ENCODE peak calls at places on chromosomes 2 and 18, in ten cellular contexts. W is NCI-H2107; L is sigmoid colon; K is activated CD4-positive, alpha-beta T cell treated with anti-CD3 and anti-CD28 coated beads for 48 hours; U is stimulated activated CD8-positive, alpha-beta memory T cell treated with anti-CD3 and anti-CD28 coated beads, Interleukin-15, amount 100 ng/mL, for 48 hours; R is GM06990; H is mucosa of gallbladder; O is brain microvascular endothelial cell; B is progenitor cell of endocrine pancreas; E is SHP77. F is an unnamed sample.

GRCh38 chr2:5125017-5125730 is 567.0 kb upstream of the SOX11 start:
- DNase-seq in K (no peak), R (no peak), L (no peak), W (peak; percentile 64), B (no peak), O (no peak), E (peak; percentile 59), H (no peak), U (no peak), F (peak; percentile 69)

GRCh38 chr2:25445464-25445863 is 103.7 kb upstream of the DNMT3A start:
- DNase-seq in L (no peak), U (no peak), H (no peak), B (no peak), W (no peak), R (no peak), E (no peak), O (no peak), K (no peak), F (no peak)

GRCh38 chr2:232901711-232902578 is 31.9 kb downstream of the SNORC start:
- DNase-seq in K (peak; percentile 79), H (no peak), O (peak; percentile 92), W (no peak), U (peak; percentile 49), L (no peak), B (no peak), E (no peak), R (no peak), F (no peak)

GRCh38 chr2:63872571-63873328 is 31.1 kb downstream of the UGP2 start:
- DNase-seq in L (no peak), H (no peak), E (no peak), K (no peak), B (no peak), U (no peak), W (no peak), R (no peak), O (no peak), F (no peak)

GRCh38 chr18:4284528-4284927 is 170.6 kb downstream of the DLGAP1 start:
- DNase-seq in R (no peak), O (no peak), B (no peak), H (no peak), W (no peak), U (no peak), K (no peak), L (no peak), E (no peak), F (no peak)

GRCh38 chr2:202494300-202494699 is 118.2 kb downstream of the BMPR2 start:
- DNase-seq in O (peak; percentile 81), B (no peak), H (peak; percentile 35), L (no peak), K (no peak), R (no peak), W (no peak), E (peak; percentile 34), U (no peak), F (no peak)

GRCh38 chr2:178208336-178208735 is 14.0 kb downstream of the OSBPL6 start:
- DNase-seq in U (no peak), W (no peak), K (no peak), R (no peak), L (no peak), E (no peak), B (no peak), O (no peak), H (no peak), F (no peak)

GRCh38 chr2:97742381-97742847 is 29.0 kb downstream of the ZAP70 start:
- DNase-seq in U (peak; percentile 38), B (no peak), E (no peak), O (no peak), W (no peak), K (peak; percentile 41), H (no peak), L (no peak), R (no peak), F (no peak)

GRCh38 chr18:814300-815084 is 2.5 kb upstream of the YES1 start:
- DNase-seq in U (no peak), K (no peak), H (no peak), L (no peak), R (no peak), B (no peak), O (no peak), E (no peak), W (no peak), F (no peak)

GRCh38 chr2:10389596-10389995 is 58.5 kb downstream of the ODC1 start:
- DNase-seq in O (no peak), U (no peak), K (no peak), W (no peak), B (no peak), E (no peak), R (no peak), H (no peak), L (no peak), F (no peak)

GRCh38 chr2:100248971-100249370 is 73.3 kb downstream of the LONRF2 start:
- DNase-seq in L (no peak), U (no peak), O (no peak), K (no peak), R (no peak), E (no peak), W (no peak), B (no peak), H (no peak), F (no peak)

GRCh38 chr18:34847408-34847807 is 137.3 kb downstream of the DTNA start:
- DNase-seq in K (no peak), L (no peak), O (no peak), U (no peak), E (no peak), R (no peak), W (no peak), B (no peak), H (no peak), F (no peak)

GRCh38 chr2:153059338-153060052 is 341.1 kb downstream of the ARL6IP6 start:
- DNase-seq in K (no peak), H (peak; percentile 19), W (no peak), R (no peak), O (no peak), B (no peak), L (no peak), E (no peak), U (no peak), F (no peak)

GRCh38 chr18:21454725-21455124 is 145.8 kb downstream of the ESCO1 start:
- DNase-seq in L (no peak), W (no peak), K (no peak), R (no peak), H (no peak), E (no peak), U (no peak), O (no peak), B (no peak), F (no peak)

GRCh38 chr18:864872-865273 is 39.8 kb upstream of the ADCYAP1 start:
- DNase-seq in L (peak; percentile 81), K (peak; percentile 78), O (peak; percentile 59), U (peak; percentile 34), W (peak; percentile 4), R (peak; percentile 24), H (peak; percentile 67), E (peak; percentile 74), B (peak; percentile 58), F (peak; percentile 2)

GRCh38 chr2:44916291-44916690 is 25.2 kb upstream of the SIX3 start:
- DNase-seq in R (no peak), U (no peak), B (no peak), E (no peak), K (no peak), H (no peak), W (no peak), L (no peak), O (no peak), F (no peak)

GRCh38 chr18:48529796-48530195 is 9.0 kb upstream of the CTIF start:
- DNase-seq in W (no peak), E (no peak), R (no peak), L (no peak), B (no peak), K (no peak), H (no peak), U (no peak), O (peak; percentile 91), F (no peak)

GRCh38 chr2:43837033-43837432 is 1.6 kb downstream of the ABCG5 start:
- DNase-seq in K (no peak), H (no peak), B (no peak), W (no peak), L (no peak), R (no peak), O (no peak), E (no peak), U (no peak), F (no peak)

GRCh38 chr18:34493099-34493544 is 217.0 kb upstream of the DTNA start:
- DNase-seq in E (peak; percentile 85), B (peak; percentile 37), L (peak; percentile 84), W (no peak), R (peak; percentile 70), O (peak; percentile 74), K (peak; percentile 48), H (peak; percentile 89), U (peak; percentile 7), F (peak; percentile 11)

GRCh38 chr2:11393711-11394236 is 49.3 kb upstream of the ROCK2 start:
- DNase-seq in B (no peak), K (no peak), E (no peak), H (no peak), W (no peak), O (peak; percentile 25), U (no peak), R (no peak), L (no peak), F (no peak)

GRCh38 chr2:201733544-201733943 is 35.1 kb upstream of the MPP4 start:
- DNase-seq in H (no peak), L (no peak), O (no peak), U (no peak), K (no peak), W (no peak), B (no peak), R (no peak), E (no peak), F (no peak)

GRCh38 chr2:218291318-218291933 is 877 bp downstream of the TMBIM1 start:
- DNase-seq in U (no peak), R (no peak), O (no peak), K (peak; percentile 15), B (no peak), L (no peak), W (no peak), H (no peak), E (no peak), F (no peak)

GRCh38 chr2:96940991-96941775 is 45.2 kb downstream of the FAM178B start:
- DNase-seq in E (no peak), W (no peak), H (no peak), B (no peak), K (no peak), L (no peak), R (no peak), O (no peak), U (no peak), F (no peak)

GRCh38 chr18:79642626-79643025 is 37.0 kb upstream of the CTDP1 start:
- DNase-seq in H (no peak), U (no peak), R (no peak), O (no peak), K (no peak), B (no peak), L (no peak), W (no peak), E (no peak), F (no peak)

GRCh38 chr18:79856119-79857080 is 58.7 kb downstream of the KCNG2 start:
- DNase-seq in K (peak; percentile 36), O (no peak), B (no peak), R (peak; percentile 32), H (no peak), E (peak; percentile 76), W (peak; percentile 16), L (no peak), U (no peak), F (no peak)

GRCh38 chr18:54532222-54532621 is 58.8 kb upstream of the DYNAP start:
- DNase-seq in L (no peak), B (no peak), O (no peak), K (no peak), E (no peak), R (no peak), H (no peak), U (no peak), W (no peak), F (no peak)

GRCh38 chr18:70245941-70246537 is 40.6 kb upstream of the RTTN start:
- DNase-seq in W (no peak), L (no peak), B (no peak), E (no peak), K (no peak), H (no peak), U (no peak), R (no peak), O (no peak), F (no peak)

GRCh38 chr18:8654482-8655451 is 45.5 kb downstream of the RAB12 start:
- DNase-seq in K (no peak), E (no peak), R (no peak), O (no peak), W (no peak), B (no peak), U (no peak), L (no peak), H (no peak), F (no peak)

F was measured in NCI-H1436 treated with DMSO at 0.1 percent for 48 hours.